ENCODE peak calls at places on chromosomes 3 and 15, in ten cellular contexts. I is AG08396; D is brain microvascular endothelial cell; E is hypothalamus; Y is mesenteric fat pad; T is Kasumi-1; L is GM04503; P is activated naive CD4-positive, alpha-beta T cell treated with Interleukin-2 at 50 U/mL for 16 hours; G is stromal cell of bone marrow; U is NCI-H774. X is an unnamed sample.

GRCh38 chr3:98962189-98962930 is 60.9 kb upstream of the DCBLD2 start:
- DNase-seq in I (peak; percentile 58), D (peak; percentile 94), E (no peak), Y (no peak), T (no peak), L (peak; percentile 56), P (no peak), G (peak; percentile 90), U (no peak), X (no peak)

GRCh38 chr3:114290911-114291901 is 2.6 kb upstream of the TIGIT start:
- DNase-seq in I (peak; percentile 73), D (peak; percentile 31), E (peak; percentile 16), Y (no peak), T (peak; percentile 53), L (no peak), P (peak; percentile 95), G (no peak), U (peak; percentile 16), X (peak; percentile 68)

GRCh38 chr3:53354945-53355498 is 7.7 kb upstream of the DCP1A start:
- DNase-seq in I (no peak), D (peak; percentile 20), E (no peak), Y (no peak), T (no peak), L (no peak), P (no peak), G (no peak), U (no peak), X (no peak)

GRCh38 chr15:47685141-47685870 is 32.0 kb upstream of the SEMA6D start:
- DNase-seq in I (no peak), D (no peak), E (no peak), Y (no peak), T (no peak), L (peak; percentile 11), P (no peak), G (no peak), U (no peak), X (no peak)

GRCh38 chr3:79297242-79297641 is 470.6 kb downstream of the ROBO1 start:
- DNase-seq in I (peak; percentile 75), D (peak; percentile 90), E (no peak), Y (no peak), T (no peak), L (peak; percentile 84), P (no peak), G (peak; percentile 74), U (peak; percentile 65), X (peak; percentile 43)

GRCh38 chr3:143337387-143337786 is 217.8 kb downstream of the CHST2 start:
- DNase-seq in I (no peak), D (no peak), E (no peak), Y (no peak), T (no peak), L (no peak), P (no peak), G (no peak), U (no peak), X (no peak)

GRCh38 chr3:121642601-121643314 is 17.9 kb downstream of the HCLS1 start:
- DNase-seq in I (no peak), D (no peak), E (no peak), Y (no peak), T (no peak), L (no peak), P (no peak), G (no peak), U (no peak), X (no peak)

GRCh38 chr3:37594873-37595783 is 266.6 kb upstream of the CTDSPL start:
- DNase-seq in I (no peak), D (no peak), E (no peak), Y (no peak), T (no peak), L (no peak), P (no peak), G (no peak), U (peak; percentile 37), X (no peak)

GRCh38 chr3:157807286-157807685 is 298.9 kb downstream of the SHOX2 start:
- DNase-seq in I (no peak), D (no peak), E (no peak), Y (no peak), T (no peak), L (no peak), P (no peak), G (peak; percentile 24), U (no peak), X (no peak)

GRCh38 chr15:78620021-78620838 is 566 bp downstream of the CHRNA3 start:
- DNase-seq in I (no peak), D (no peak), E (peak; percentile 3), Y (peak; percentile 81), T (no peak), L (no peak), P (no peak), G (no peak), U (no peak), X (no peak)

GRCh38 chr3:120450914-120451669 is at the start of gene FSTL1:
- DNase-seq in I (peak; percentile 86), D (no peak), E (no peak), Y (no peak), T (no peak), L (no peak), P (no peak), G (no peak), U (no peak), X (no peak)

GRCh38 chr15:88894348-88894818 is 961 bp downstream of the HAPLN3 start:
- DNase-seq in I (peak; percentile 65), D (no peak), E (no peak), Y (no peak), T (no peak), L (no peak), P (peak; percentile 87), G (no peak), U (peak; percentile 29), X (peak; percentile 13)

GRCh38 chr3:48919215-48920138 is 835 bp downstream of the ARIH2 start:
- DNase-seq in I (peak; percentile 68), D (peak; percentile 31), E (peak; percentile 64), Y (no peak), T (peak; percentile 68), L (no peak), P (peak; percentile 62), G (no peak), U (no peak), X (peak; percentile 9)

GRCh38 chr3:197372076-197372661 is 73.8 kb upstream of the DLG1 start:
- DNase-seq in I (peak; percentile 70), D (peak; percentile 69), E (no peak), Y (no peak), T (no peak), L (peak; percentile 89), P (no peak), G (peak; percentile 61), U (no peak), X (no peak)

GRCh38 chr15:38860682-38861081 is 296.1 kb upstream of the RASGRP1 start:
- DNase-seq in I (no peak), D (no peak), E (no peak), Y (no peak), T (no peak), L (no peak), P (no peak), G (no peak), U (no peak), X (no peak)

GRCh38 chr3:123479891-123480290 is 31.0 kb upstream of the ADCY5 start:
- DNase-seq in I (no peak), D (no peak), E (no peak), Y (no peak), T (no peak), L (no peak), P (no peak), G (no peak), U (no peak), X (no peak)

GRCh38 chr3:86225461-86225860 is 765.5 kb downstream of the VGLL3 start:
- DNase-seq in I (no peak), D (no peak), E (no peak), Y (no peak), T (no peak), L (no peak), P (no peak), G (no peak), U (no peak), X (no peak)

GRCh38 chr3:52532517-52532837 is 1.2 kb downstream of the NT5DC2 start:
- DNase-seq in I (peak; percentile 29), D (peak; percentile 78), E (no peak), Y (no peak), T (peak; percentile 13), L (no peak), P (peak; percentile 29), G (no peak), U (no peak), X (peak; percentile 10)

GRCh38 chr15:63599401-63600000 is 2.3 kb downstream of the FBXL22 start:
- DNase-seq in I (peak; percentile 55), D (no peak), E (peak; percentile 60), Y (no peak), T (peak; percentile 59), L (no peak), P (peak; percentile 33), G (peak; percentile 24), U (no peak), X (peak; percentile 66)

GRCh38 chr15:48555244-48555804 is 90.2 kb downstream of the FBN1 start:
- DNase-seq in I (peak; percentile 56), D (peak; percentile 96), E (no peak), Y (no peak), T (no peak), L (peak; percentile 79), P (no peak), G (no peak), U (no peak), X (no peak)

X was measured in COR-L47.